ENCODE peak calls at places on chromosomes 16 and 17, in five cellular contexts. C is fibroblast of pulmonary artery, J is H9, W is endothelial cell, M is foreskin fibroblast. S is an unnamed sample.

GRCh38 chr16:67393111-67393789 is at the start of gene TPPP3:
- DNase-seq in M (peak; percentile 94), C (peak; percentile 73), W (peak; percentile 84), J (peak; percentile 86), S (no peak)

GRCh38 chr17:29608986-29609385 is 13.7 kb downstream of the CORO6 start:
- DNase-seq in W (no peak), C (no peak), M (no peak), J (no peak), S (no peak)

GRCh38 chr16:83744521-83744981 is 63.2 kb upstream of the HSBP1 start:
- DNase-seq in J (peak; percentile 36), M (peak; percentile 37), C (no peak), W (no peak), S (no peak)

GRCh38 chr17:42979511-42980273 is at the start of gene PTGES3L:
- DNase-seq in C (peak; percentile 49), W (peak; percentile 41), M (peak; percentile 42), J (peak; percentile 84), S (no peak)

GRCh38 chr17:47729486-47729885 is 3.5 kb upstream of the TBX21 start:
- DNase-seq in C (no peak), W (no peak), J (peak; percentile 17), M (no peak), S (no peak)

GRCh38 chr16:77905356-77905920 is 116.9 kb upstream of the CLEC3A start:
- DNase-seq in J (no peak), W (no peak), C (no peak), M (no peak), S (no peak)

GRCh38 chr16:26186221-26186620 is 494.5 kb downstream of the HS3ST4 start:
- DNase-seq in W (no peak), C (no peak), M (no peak), J (no peak), S (no peak)

GRCh38 chr16:30398660-30399434 is 3.6 kb downstream of the ZNF48 start:
- DNase-seq in J (peak; percentile 66), M (no peak), W (no peak), C (no peak), S (no peak)

GRCh38 chr17:52831536-52831935 is 673.0 kb upstream of the CA10 start:
- DNase-seq in W (no peak), C (no peak), J (no peak), M (no peak), S (no peak)

GRCh38 chr17:68033636-68034451 is 1.7 kb upstream of the KPNA2 start:
- DNase-seq in M (peak; percentile 71), W (peak; percentile 42), C (peak; percentile 53), J (peak; percentile 97), S (no peak)

GRCh38 chr17:64358261-64358788 is 32.3 kb downstream of the PECAM1 start:
- DNase-seq in J (no peak), C (no peak), M (peak; percentile 32), W (no peak), S (no peak)

GRCh38 chr17:83202002-83203000 is 122.9 kb downstream of the METRNL start:
- DNase-seq in W (no peak), M (peak; percentile 53), C (no peak), J (no peak), S (no peak)

GRCh38 chr17:45316271-45317112 is at the start of gene MAP3K14:
- DNase-seq in J (peak; percentile 65), C (peak; percentile 75), W (peak; percentile 70), M (peak; percentile 92), S (no peak)

GRCh38 chr16:86037999-86038922 is 139.3 kb downstream of the IRF8 start:
- DNase-seq in C (no peak), M (no peak), W (no peak), J (no peak), S (no peak)

GRCh38 chr17:59001158-59001814 is 105.4 kb downstream of the TRIM37 start:
- DNase-seq in M (peak; percentile 22), W (peak; percentile 8), C (peak; percentile 64), J (peak; percentile 41), S (no peak)

GRCh38 chr17:4256952-4257351 is 6.8 kb downstream of the ANKFY1 start:
- DNase-seq in C (no peak), M (peak; percentile 12), W (no peak), J (no peak), S (no peak)

GRCh38 chr16:65994305-65994704 is 372.2 kb upstream of the CDH5 start:
- DNase-seq in J (no peak), W (no peak), M (no peak), C (no peak), S (no peak)

GRCh38 chr17:33014751-33015150 is 23.1 kb downstream of the SPACA3 start:
- DNase-seq in J (peak; percentile 21), W (no peak), C (no peak), M (no peak), S (no peak)

GRCh38 chr16:53094013-53094630 is 39.3 kb downstream of the CHD9 start:
- DNase-seq in C (no peak), W (peak; percentile 37), J (no peak), M (no peak), S (no peak)

GRCh38 chr17:50564916-50565315 is 4.4 kb downstream of the CACNA1G start:
- DNase-seq in J (no peak), C (peak; percentile 76), M (peak; percentile 92), W (no peak), S (no peak)

GRCh38 chr16:72203401-72203800 is 31.4 kb upstream of the PMFBP1 start:
- DNase-seq in M (peak; percentile 80), C (peak; percentile 53), W (no peak), J (no peak), S (no peak)

GRCh38 chr16:56370185-56370584 is 55.2 kb downstream of the AMFR start:
- DNase-seq in M (peak; percentile 57), W (no peak), J (no peak), C (peak; percentile 33), S (no peak)

GRCh38 chr17:17164676-17165075 is 41.5 kb downstream of the PLD6 start:
- DNase-seq in M (no peak), J (no peak), C (no peak), W (no peak), S (no peak)

GRCh38 chr17:76267051-76267576 is 2.0 kb downstream of the UBALD2 start:
- DNase-seq in M (no peak), J (no peak), W (no peak), C (no peak), S (no peak)

GRCh38 chr17:81295031-81295677 is at the start of gene SLC38A10:
- DNase-seq in M (peak; percentile 93), C (peak; percentile 76), J (peak; percentile 92), W (peak; percentile 90), S (no peak)

GRCh38 chr17:81294512-81295030 is 536 bp downstream of the SLC38A10 start:
- DNase-seq in M (peak; percentile 55), J (no peak), W (peak; percentile 36), C (peak; percentile 12), S (no peak)

GRCh38 chr17:81298991-81299733 is 4.1 kb upstream of the SLC38A10 start:
- DNase-seq in W (no peak), M (no peak), J (no peak), C (no peak), S (no peak)

GRCh38 chr17:81298325-81298990 is 3.4 kb upstream of the SLC38A10 start:
- DNase-seq in J (no peak), W (no peak), M (no peak), C (no peak), S (no peak)

DNA sequence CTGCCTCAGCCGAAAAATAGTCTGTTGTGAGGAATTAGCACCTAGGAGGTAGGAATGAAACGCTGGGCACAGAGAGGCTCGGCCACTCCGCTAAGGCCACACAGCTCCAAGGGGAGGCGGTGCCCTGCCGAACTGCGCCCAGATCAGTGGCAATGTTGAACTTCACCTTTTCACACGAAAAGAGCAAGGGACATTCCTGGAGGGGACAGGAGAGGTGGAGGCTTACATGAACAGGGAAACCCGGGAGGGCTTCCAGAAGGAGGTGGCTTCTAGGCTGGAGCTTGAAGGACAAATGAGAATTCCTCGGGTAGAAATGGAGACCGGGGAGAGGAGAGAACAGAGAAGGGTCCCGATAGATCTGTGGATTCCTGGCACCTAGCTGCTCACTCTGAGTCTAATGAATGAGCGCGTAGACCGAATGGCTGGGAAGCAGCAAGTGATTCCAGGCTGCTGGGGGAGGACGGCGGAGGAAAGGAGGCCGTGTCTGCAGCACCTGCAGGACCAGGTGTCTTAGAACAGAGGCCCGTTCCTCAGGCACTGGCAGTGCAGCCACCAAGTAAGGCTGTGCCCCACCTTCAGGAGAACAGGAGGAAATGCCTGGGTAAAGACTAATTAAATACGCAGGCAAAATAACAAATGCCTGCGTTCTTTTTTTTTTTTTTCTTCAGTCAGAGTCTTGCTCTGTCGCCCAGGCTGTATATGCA is 723 bp upstream of the SLC38A10 start:
- DNase-seq in J (peak; percentile 88), M (peak; percentile 66), W (no peak), C (peak; percentile 46), S (no peak)
- TF ChIP-seq CTCF in J (peak; percentile 53), M (peak; percentile 44), W (no peak), C (peak; percentile 38), S (peak; percentile 32)

GRCh38 chr17:34580685-34581445 is 1.5 kb downstream of the TMEM132E start:
- DNase-seq in W (peak; percentile 23), J (peak; percentile 57), M (peak; percentile 7), C (no peak), S (no peak)
- TF ChIP-seq CTCF in W (no peak), J (peak; percentile 44), M (no peak), C (no peak), S (no peak)

DNA sequence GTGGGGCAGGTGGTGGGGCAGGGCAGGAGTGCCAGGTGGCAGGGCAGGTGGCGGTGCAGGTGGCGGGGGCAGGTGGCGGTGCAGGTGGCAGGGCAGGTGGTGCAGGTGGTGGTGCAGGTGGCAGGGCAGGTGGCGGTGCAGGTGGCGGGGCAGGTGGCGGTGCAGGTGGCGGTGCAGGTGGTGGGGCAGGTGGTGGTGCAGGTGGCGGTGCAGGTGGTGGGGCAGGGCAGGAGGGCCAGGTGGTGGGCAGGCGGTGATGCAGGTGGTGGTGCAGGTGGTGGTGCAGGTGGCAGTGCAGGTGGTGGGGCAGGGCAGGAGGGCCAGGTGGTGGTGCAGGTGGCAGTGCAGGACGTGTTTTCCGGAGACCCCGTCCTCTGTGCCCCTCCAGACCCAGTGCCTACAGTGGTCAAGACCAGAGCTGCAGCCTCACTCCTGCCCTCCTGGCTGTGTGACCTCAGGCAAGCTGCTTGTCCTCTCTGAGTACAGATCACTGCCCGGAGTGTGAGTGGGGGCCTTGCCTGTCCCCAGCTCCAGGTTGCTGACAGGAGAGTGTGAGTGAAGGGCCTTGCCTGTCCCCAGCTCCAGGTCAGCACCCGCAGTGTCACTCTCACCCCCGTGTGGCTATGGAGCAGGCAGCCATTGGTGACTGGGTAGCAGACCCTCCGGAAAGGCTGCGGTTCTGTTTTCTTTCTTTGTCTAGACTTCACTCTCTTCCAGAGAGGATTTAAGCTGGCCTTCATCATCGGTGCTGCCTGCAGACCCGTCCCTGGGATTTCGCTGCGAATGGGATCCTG is 16.1 kb upstream of the NPTX1 start:
- DNase-seq in J (peak; percentile 64), C (no peak), M (no peak), W (no peak), S (no peak)
- TF ChIP-seq CTCF in J (no peak), C (no peak), M (no peak), W (no peak), S (no peak)

GRCh38 chr16:87636050-87636684 is 33.9 kb downstream of the JPH3 start:
- DNase-seq in C (peak; percentile 83), W (peak; percentile 86), M (peak; percentile 93), J (peak; percentile 84), S (peak; percentile 7)
- TF ChIP-seq CTCF in C (peak; percentile 73), W (peak; percentile 52), M (peak; percentile 76), J (peak; percentile 82), S (peak; percentile 85)

GRCh38 chr17:8223356-8224063 is 13.1 kb upstream of the AURKB start:
- DNase-seq in J (peak; percentile 91), C (peak; percentile 42), W (peak; percentile 58), M (peak; percentile 81), S (no peak)
- TF ChIP-seq CTCF in J (peak; percentile 23), C (peak; percentile 5), W (no peak), M (peak; percentile 8), S (no peak)